ENCODE peak calls at places on chromosomes 11 and 22, in four cellular contexts. T is WTC11, J is HepG2, R is H1. L is an unnamed sample.

GRCh38 chr22:50272103-50272782 is 2.1 kb upstream of the MAPK11 start:
- DNase-seq in R (no peak), T (no peak), J (no peak), L (no peak)

GRCh38 chr11:21056644-21057043 is 387.3 kb downstream of the NELL1 start:
- DNase-seq in R (no peak), T (no peak), J (no peak), L (no peak)

GRCh38 chr11:9565822-9566560 is 7.5 kb upstream of the WEE1 start:
- DNase-seq in T (peak; percentile 19), R (peak; percentile 60), J (peak; percentile 99), L (peak; percentile 88)

GRCh38 chr11:19441288-19441687 is 200.5 kb upstream of the E2F8 start:
- DNase-seq in J (no peak), R (no peak), T (no peak), L (peak; percentile 45)

GRCh38 chr11:69818243-69819108 is 740 bp downstream of the FGF3 start:
- DNase-seq in T (peak; percentile 39), J (no peak), R (no peak), L (no peak)

GRCh38 chr11:120337133-120337895 is 1.1 kb downstream of the ARHGEF12 start:
- DNase-seq in R (no peak), J (peak; percentile 62), T (peak; percentile 30), L (no peak)

GRCh38 chr11:2909145-2909914 is 19.9 kb downstream of the PHLDA2 start:
- DNase-seq in R (no peak), J (no peak), T (peak; percentile 45), L (no peak)

GRCh38 chr11:79663012-79663411 is 222.2 kb upstream of the TENM4 start:
- DNase-seq in R (no peak), J (no peak), T (no peak), L (no peak)

GRCh38 chr11:110857885-110858555 is 145.8 kb upstream of the ARHGAP20 start:
- DNase-seq in T (no peak), J (no peak), R (no peak), L (no peak)

GRCh38 chr11:59833602-59834001 is 11.7 kb downstream of the CBLIF start:
- DNase-seq in T (no peak), R (no peak), J (no peak), L (no peak)

GRCh38 chr11:79414644-79415317 is 26.0 kb downstream of the TENM4 start:
- DNase-seq in J (no peak), R (no peak), T (no peak), L (no peak)

GRCh38 chr11:118705796-118706545 is 26.5 kb upstream of the TREH start:
- DNase-seq in J (no peak), R (no peak), T (no peak), L (peak; percentile 4)

GRCh38 chr22:49629586-49630447 is 197.9 kb downstream of the BRD1 start:
- DNase-seq in T (no peak), R (no peak), J (no peak), L (no peak)

GRCh38 chr11:66476841-66477251 is 3.4 kb upstream of the DPP3 start:
- DNase-seq in T (peak; percentile 31), J (no peak), R (no peak), L (no peak)

GRCh38 chr11:77089004-77089545 is 13.6 kb upstream of the OMP start:
- DNase-seq in T (no peak), R (no peak), J (no peak), L (no peak)

GRCh38 chr11:73257342-73258103 is 14.6 kb upstream of the P2RY6 start:
- DNase-seq in T (no peak), J (peak; percentile 39), R (no peak), L (no peak)

GRCh38 chr11:116791002-116791812 is 472 bp downstream of the APOA5 start:
- DNase-seq in J (peak; percentile 73), T (peak; percentile 95), R (peak; percentile 56), L (peak; percentile 84)

GRCh38 chr11:104094576-104094975 is 58.1 kb downstream of the DDI1 start:
- DNase-seq in J (no peak), R (no peak), T (no peak), L (no peak)

GRCh38 chr22:50250555-50251471 is at the start of gene HDAC10:
- DNase-seq in R (no peak), T (peak; percentile 89), J (peak; percentile 56), L (peak; percentile 85)

GRCh38 chr22:45170001-45170466 is 6.3 kb downstream of the NUP50 start:
- DNase-seq in J (no peak), R (no peak), T (no peak), L (peak; percentile 39)

GRCh38 chr22:44412136-44412731 is 85.8 kb downstream of the RTL6 start:
- DNase-seq in R (no peak), J (no peak), T (no peak), L (no peak)

GRCh38 chr11:117375960-117376359 is 48.3 kb downstream of the CEP164 start:
- DNase-seq in J (no peak), R (no peak), T (no peak), L (no peak)

GRCh38 chr22:36279219-36279666 is 26.3 kb downstream of the APOL1 start:
- DNase-seq in T (no peak), R (no peak), J (peak; percentile 88), L (no peak)

GRCh38 chr22:47035443-47035881 is 273.0 kb downstream of the TBC1D22A start:
- DNase-seq in R (no peak), T (no peak), J (no peak), L (no peak)

GRCh38 chr11:131458421-131458820 is 88.0 kb downstream of the NTM start:
- DNase-seq in J (no peak), T (no peak), R (no peak), L (no peak)

GRCh38 chr11:27740362-27741024 is 40.2 kb upstream of the BDNF start:
- DNase-seq in J (no peak), R (no peak), T (no peak), L (no peak)

GRCh38 chr11:30143098-30143705 is 87.6 kb upstream of the FSHB start:
- DNase-seq in R (no peak), J (peak; percentile 25), T (no peak), L (peak; percentile 27)

GRCh38 chr11:131682373-131683015 is 312.1 kb downstream of the NTM start:
- DNase-seq in R (no peak), T (no peak), J (no peak), L (no peak)

GRCh38 chr11:34427171-34427805 is 11.4 kb upstream of the CAT start:
- DNase-seq in T (no peak), R (no peak), J (peak; percentile 94), L (no peak)

GRCh38 chr11:72758690-72759389 is 6.6 kb upstream of the ARAP1 start:
- DNase-seq in R (no peak), T (no peak), J (no peak), L (peak; percentile 95)

GRCh38 chr11:65279713-65280459 is 18.1 kb downstream of the POLA2 start:
- DNase-seq in J (peak; percentile 24), R (no peak), T (no peak), L (peak; percentile 34)

GRCh38 chr11:32103941-32104340 is 13.1 kb downstream of the RCN1 start:
- DNase-seq in J (no peak), R (no peak), T (no peak), L (no peak)

GRCh38 chr22:20380486-20380885 is 13.5 kb upstream of the ZNF74 start:
- DNase-seq in T (no peak), J (no peak), R (no peak), L (no peak)

GRCh38 chr11:72439455-72439854 is 5.1 kb upstream of the CLPB start:
- DNase-seq in J (no peak), T (no peak), R (no peak), L (no peak)

GRCh38 chr11:67255864-67256263 is 10.4 kb upstream of the GRK2 start:
- DNase-seq in J (no peak), T (no peak), R (no peak), L (no peak)

GRCh38 chr11:66834539-66834845 is 8.7 kb upstream of the RCE1 start:
- DNase-seq in J (no peak), R (no peak), T (no peak), L (no peak)

GRCh38 chr11:47523491-47524199 is 29.3 kb downstream of the CELF1 start:
- DNase-seq in T (no peak), R (no peak), J (peak; percentile 36), L (peak; percentile 75)

GRCh38 chr11:121543981-121544380 is 91.2 kb upstream of the SORL1-AS1 start:
- DNase-seq in T (no peak), J (no peak), R (no peak), L (no peak)

GRCh38 chr11:121544956-121545355 is 92.2 kb upstream of the SORL1-AS1 start:
- DNase-seq in R (no peak), J (no peak), T (no peak), L (no peak)

GRCh38 chr11:121539000-121539399 is 86.2 kb upstream of the SORL1-AS1 start:
- DNase-seq in T (no peak), R (no peak), J (no peak), L (no peak)

GRCh38 chr11:121538054-121538453 is 85.3 kb upstream of the SORL1-AS1 start:
- DNase-seq in R (no peak), T (no peak), J (no peak), L (no peak)

DNA sequence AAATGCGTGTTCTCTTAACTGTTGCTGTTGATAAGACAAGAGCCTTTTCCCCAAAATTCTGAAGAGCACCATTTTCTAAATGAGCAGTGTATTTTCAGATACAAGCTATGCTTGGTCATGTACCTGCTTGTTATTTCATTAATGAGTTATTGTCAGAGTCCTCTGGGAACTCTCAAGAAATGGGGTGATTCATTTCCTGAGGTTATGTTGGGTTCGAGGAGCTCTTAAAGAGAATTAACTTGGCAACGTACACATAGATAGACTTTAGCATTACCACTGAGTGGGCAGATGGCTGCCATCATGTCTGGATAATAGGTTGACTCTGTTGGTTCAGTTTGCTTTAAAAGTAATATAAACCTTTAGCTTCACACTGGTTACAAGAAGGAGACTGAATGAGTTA is 87.9 kb upstream of the SORL1-AS1 start:
- DNase-seq in T (no peak), R (no peak), J (no peak), L (no peak)
- TF ChIP-seq CREB1 in T (no peak), R (no peak), J (no peak), L (no peak)

GRCh38 chr11:112885744-112886706 is 75.2 kb upstream of the NCAM1 start:
- DNase-seq in J (no peak), T (no peak), R (no peak), L (no peak)
- TF ChIP-seq JUN in J (no peak), T (no peak), R (no peak), L (no peak)

GRCh38 chr11:57402188-57403066 is 12.0 kb upstream of the PRG2 start:
- DNase-seq in J (no peak), R (no peak), T (no peak), L (peak; percentile 67)
- TF ChIP-seq CREB1 in J (no peak), R (no peak), T (no peak), L (no peak)

GRCh38 chr11:17579451-17579850 is 32.4 kb downstream of the OTOG start:
- DNase-seq in R (no peak), J (no peak), T (peak; percentile 6), L (no peak)

GRCh38 chr11:17581732-17582053 is 34.6 kb downstream of the OTOG start:
- DNase-seq in T (no peak), J (no peak), R (no peak), L (no peak)

GRCh38 chr11:17578958-17579357 is 31.9 kb downstream of the OTOG start:
- DNase-seq in T (peak; percentile 5), R (no peak), J (no peak), L (no peak)

GRCh38 chr11:17580271-17580670 is 33.2 kb downstream of the OTOG start:
- DNase-seq in R (no peak), T (peak; percentile 3), J (no peak), L (no peak)

GRCh38 chr11:17581036-17581731 is 34.1 kb downstream of the OTOG start:
- DNase-seq in R (no peak), T (peak; percentile 7), J (no peak), L (no peak)
- TF ChIP-seq JUN in R (no peak), T (no peak), J (no peak), L (no peak)

GRCh38 chr22:41833369-41834004 is 582 bp downstream of the SREBF2 start:
- DNase-seq in T (peak; percentile 59), R (no peak), J (no peak), L (peak; percentile 55)
- TF ChIP-seq CREB1 in T (no peak), R (no peak), J (no peak), L (no peak)